ENCODE peak calls at places on chromosomes 1 and 21, in ten cellular contexts. L is osteocyte; Z is DMS 273 treated with DMSO at 0.1 percent for 48 hours; F is cardiac fibroblast; B is NCI-H69; E is heart right ventricle; R is GM10248; I is T-cell; A is stromal cell of bone marrow; N is activated naive CD8-positive, alpha-beta T cell treated with anti-CD3 and anti-CD28 coated beads, Interleukin-2, amount 50 U/mL, for 24 hours. C is an unnamed sample.

GRCh38 chr1:165726169-165726568 is 27.8 kb upstream of the ALDH9A1 start:
- DNase-seq in L (no peak), N (no peak), F (no peak), B (no peak), A (no peak), Z (no peak), R (no peak), I (no peak), E (no peak), C (no peak)

GRCh38 chr1:229696385-229696784 is 70.3 kb downstream of the URB2 start:
- DNase-seq in R (no peak), N (no peak), L (no peak), E (no peak), A (no peak), F (no peak), B (no peak), I (no peak), Z (no peak), C (no peak)

GRCh38 chr21:43343095-43343991 is 83.6 kb downstream of the SIK1 start:
- DNase-seq in E (no peak), B (peak), I (no peak), F (no peak), A (no peak), R (no peak), Z (no peak), N (no peak), L (no peak), C (no peak)

GRCh38 chr1:233714631-233715217 is 100.8 kb downstream of the KCNK1 start:
- DNase-seq in R (no peak), F (no peak), L (no peak), Z (no peak), A (no peak), I (no peak), E (no peak), N (no peak), B (peak), C (no peak)

GRCh38 chr1:48761411-48761810 is 15.3 kb downstream of the BEND5 start:
- DNase-seq in F (no peak), R (no peak), N (no peak), E (no peak), Z (no peak), I (no peak), L (no peak), A (peak), B (no peak), C (no peak)

GRCh38 chr1:153190373-153190772 is 12.9 kb upstream of the LELP1 start:
- DNase-seq in B (peak), F (no peak), A (no peak), L (no peak), N (no peak), Z (no peak), R (no peak), E (no peak), I (no peak), C (no peak)

GRCh38 chr1:230167419-230167852 is 100.4 kb downstream of the GALNT2 start:
- DNase-seq in B (peak), N (peak), I (no peak), L (peak), A (no peak), R (peak), F (peak), E (no peak), Z (no peak), C (no peak)

GRCh38 chr1:154429118-154429517 is 24.0 kb downstream of the IL6R start:
- DNase-seq in E (no peak), B (no peak), N (no peak), R (no peak), Z (no peak), L (no peak), I (no peak), A (no peak), F (no peak), C (no peak)

GRCh38 chr1:204828352-204828850 is 42.3 kb upstream of the NFASC start:
- DNase-seq in B (peak), N (peak), F (peak), Z (no peak), I (no peak), R (no peak), E (peak), A (peak), L (no peak), C (no peak)

GRCh38 chr1:182080955-182081582 is 19.6 kb upstream of the ZNF648 start:
- DNase-seq in E (peak), L (peak), R (peak), F (peak), Z (peak), A (peak), B (peak), I (no peak), N (peak), C (no peak)